ENCODE peak calls at places on chromosome 5, in nine cellular contexts. Z, L, F, Q, E, V, O, C and J are unnamed samples.

GRCh38 chr5:135038829-135039525 is 4.9 kb upstream of the PITX1 start:
- DNase-seq in Q (no peak), O (no peak), F (no peak), V (no peak), E (no peak), Z (no peak), L (no peak), C (no peak), J (no peak)

GRCh38 chr5:43530648-43531047 is 15.7 kb upstream of the C5orf34 start:
- DNase-seq in L (no peak), O (no peak), Z (no peak), V (no peak), F (no peak), E (no peak), C (no peak), Q (no peak), J (no peak)

GRCh38 chr5:140041492-140042421 is 1.3 kb downstream of the NRG2 start:
- DNase-seq in L (no peak), O (peak; percentile 11), E (peak; percentile 75), F (no peak), Z (peak; percentile 40), C (peak; percentile 57), V (peak; percentile 68), Q (peak; percentile 65), J (no peak)

GRCh38 chr5:74973694-74974093 is 78.7 kb downstream of the GCNT4 start:
- DNase-seq in Z (no peak), C (no peak), L (no peak), V (no peak), E (no peak), F (no peak), O (no peak), Q (no peak), J (no peak)

GRCh38 chr5:158953929-158954534 is 145.7 kb downstream of the EBF1 start:
- DNase-seq in Q (no peak), O (no peak), Z (no peak), V (no peak), L (no peak), E (no peak), C (no peak), F (no peak), J (no peak)

GRCh38 chr5:37189355-37189754 is 59.8 kb downstream of the CPLANE1 start:
- DNase-seq in Q (no peak), C (no peak), Z (no peak), E (no peak), O (no peak), V (no peak), F (no peak), L (no peak), J (no peak)

GRCh38 chr5:151612689-151613427 is 21.7 kb upstream of the FAT2 start:
- DNase-seq in E (peak; percentile 56), V (peak; percentile 82), L (no peak), F (no peak), O (no peak), Z (peak; percentile 62), C (no peak), Q (no peak), J (no peak)

GRCh38 chr5:154557548-154557947 is 79.5 kb upstream of the HAND1 start:
- DNase-seq in L (no peak), O (no peak), Z (no peak), F (no peak), Q (no peak), V (no peak), E (no peak), C (no peak), J (no peak)

GRCh38 chr5:96675882-96676281 is 13.7 kb downstream of the CAST start:
- DNase-seq in F (no peak), E (no peak), C (no peak), Z (no peak), O (no peak), V (no peak), Q (no peak), L (no peak), J (no peak)

GRCh38 chr5:163350083-163350482 is 87.3 kb upstream of the CCNG1 start:
- DNase-seq in V (no peak), L (no peak), O (no peak), Z (no peak), C (no peak), E (no peak), F (no peak), Q (no peak), J (no peak)

GRCh38 chr5:150487199-150488061 is 20.5 kb upstream of the NDST1 start:
- DNase-seq in F (no peak), O (no peak), Q (no peak), L (no peak), E (peak; percentile 74), Z (no peak), V (peak; percentile 78), C (no peak), J (no peak)

GRCh38 chr5:173278172-173278571 is 43.2 kb upstream of the NKX2-5 start:
- DNase-seq in L (no peak), Q (no peak), O (no peak), C (no peak), F (no peak), Z (no peak), E (peak; percentile 39), V (no peak), J (no peak)

GRCh38 chr5:112142769-112143270 is 276.3 kb downstream of the EPB41L4A start:
- DNase-seq in F (no peak), O (peak; percentile 12), Z (peak; percentile 74), E (no peak), Q (no peak), C (no peak), V (no peak), L (no peak), J (no peak)

GRCh38 chr5:59238126-59238902 is 655.2 kb downstream of the PDE4D start:
- DNase-seq in F (no peak), Q (no peak), L (no peak), V (no peak), O (no peak), Z (no peak), E (no peak), C (no peak), J (no peak)

GRCh38 chr5:113330533-113331200 is 104.1 kb downstream of the TSSK1B start:
- DNase-seq in Z (peak; percentile 39), F (peak; percentile 1), E (no peak), L (no peak), C (no peak), V (no peak), Q (peak; percentile 59), O (peak; percentile 21), J (no peak)

GRCh38 chr5:139394654-139395566 is at the start of gene PROB1:
- DNase-seq in V (no peak), O (no peak), C (no peak), Q (no peak), L (no peak), E (no peak), F (no peak), Z (no peak), J (no peak)

GRCh38 chr5:59157001-59157527 is 574.2 kb downstream of the RAB3C start:
- DNase-seq in L (no peak), Q (no peak), O (no peak), C (no peak), E (no peak), F (no peak), V (no peak), Z (no peak), J (no peak)

GRCh38 chr5:71475788-71476384 is 20.4 kb downstream of the BDP1 start:
- DNase-seq in F (no peak), O (no peak), E (no peak), L (no peak), Q (peak; percentile 30), V (no peak), Z (peak; percentile 22), C (no peak), J (peak; percentile 30)

GRCh38 chr5:175689147-175689991 is 31.5 kb downstream of the HRH2 start:
- DNase-seq in Z (peak; percentile 10), Q (no peak), F (no peak), V (peak; percentile 47), E (no peak), O (peak; percentile 3), C (no peak), L (no peak), J (no peak)

GRCh38 chr5:98095072-98095471 is 678.4 kb upstream of the RGMB start:
- DNase-seq in E (no peak), Z (no peak), Q (no peak), O (no peak), F (no peak), L (no peak), V (no peak), C (no peak), J (no peak)

GRCh38 chr5:142072488-142072887 is 36.1 kb upstream of the NDFIP1 start:
- DNase-seq in F (no peak), V (no peak), E (no peak), L (no peak), C (no peak), Q (no peak), O (no peak), Z (no peak), J (no peak)

GRCh38 chr5:38940230-38940858 is 94.5 kb downstream of the OSMR start:
- DNase-seq in E (no peak), O (no peak), Q (no peak), V (no peak), F (no peak), C (no peak), L (no peak), Z (no peak), J (no peak)

GRCh38 chr5:96177303-96177869 is 215.7 kb upstream of the ELL2 start:
- DNase-seq in V (no peak), E (no peak), Z (peak; percentile 95), L (peak; percentile 50), O (peak; percentile 57), C (no peak), F (no peak), Q (no peak), J (no peak)

GRCh38 chr5:125311743-125312142 is 565.3 kb upstream of the ZNF608 start:
- DNase-seq in E (no peak), Z (peak; percentile 95), F (no peak), O (peak; percentile 21), Q (no peak), L (peak; percentile 42), C (no peak), V (no peak), J (no peak)

GRCh38 chr5:132420706-132421272 is 51.3 kb downstream of the SLC22A5 start:
- DNase-seq in Q (no peak), Z (no peak), C (no peak), L (no peak), F (no peak), E (no peak), O (no peak), V (no peak), J (no peak)

GRCh38 chr5:73748510-73749410 is 122.8 kb downstream of the ARHGEF28 start:
- DNase-seq in Z (peak; percentile 65), O (peak; percentile 22), L (no peak), E (no peak), V (no peak), Q (no peak), F (peak; percentile 26), C (no peak), J (no peak)

GRCh38 chr5:94524841-94525697 is 93.3 kb downstream of the KIAA0825 start:
- DNase-seq in V (peak; percentile 23), L (peak; percentile 24), F (no peak), O (peak; percentile 30), C (no peak), E (peak; percentile 19), Q (peak; percentile 44), Z (peak; percentile 43), J (no peak)

GRCh38 chr5:53123702-53124101 is 14.1 kb upstream of the MOCS2 start:
- DNase-seq in Z (no peak), L (no peak), V (no peak), F (no peak), E (no peak), O (no peak), Q (no peak), C (no peak), J (no peak)

GRCh38 chr5:32708949-32709348 is 2.2 kb upstream of the NPR3 start:
- DNase-seq in O (no peak), V (no peak), F (no peak), E (no peak), Q (peak; percentile 28), Z (no peak), C (no peak), L (no peak), J (no peak)

GRCh38 chr5:172492991-172493390 is 38.7 kb upstream of the SH3PXD2B start:
- DNase-seq in F (no peak), V (no peak), E (no peak), C (no peak), Q (no peak), O (no peak), Z (no peak), L (no peak), J (no peak)

GRCh38 chr5:131649160-131649559 is 14.1 kb upstream of the RAPGEF6 start:
- DNase-seq in Z (peak; percentile 78), C (no peak), E (no peak), L (no peak), O (no peak), Q (no peak), V (no peak), F (no peak), J (no peak)